ENCODE peak calls at places on chromosome 5, in nine cellular contexts. O, C, N, J, B, G, F, L and W are unnamed samples.

GRCh38 chr5:82396396-82396795 is 118.2 kb upstream of the RPS23 start:
- DNase-seq in B (no peak), J (no peak), C (no peak), O (no peak), G (no peak), N (peak), L (no peak), F (no peak), W (no peak)

GRCh38 chr5:138129347-138129746 is 9.9 kb downstream of the NME5 start:
- DNase-seq in L (no peak), J (no peak), B (no peak), N (no peak), C (no peak), G (no peak), F (no peak), O (no peak), W (no peak)

GRCh38 chr5:151094054-151094858 is 13.4 kb upstream of the TNIP1 start:
- DNase-seq in J (no peak), O (peak), C (no peak), G (no peak), L (no peak), F (no peak), B (peak), N (peak), W (no peak)

GRCh38 chr5:37208883-37209808 is 40.0 kb downstream of the CPLANE1 start:
- DNase-seq in L (peak), O (peak), C (no peak), B (no peak), J (no peak), F (no peak), G (no peak), N (peak), W (peak)

GRCh38 chr5:108919591-108920326 is 172.1 kb downstream of the FER start:
- DNase-seq in C (no peak), G (no peak), F (no peak), N (no peak), L (peak), O (no peak), B (no peak), J (no peak), W (no peak)

GRCh38 chr5:38450627-38451371 is 105.6 kb downstream of the LIFR start:
- DNase-seq in G (peak), L (no peak), F (no peak), N (no peak), C (no peak), O (no peak), B (no peak), J (no peak), W (no peak)

GRCh38 chr5:77143998-77144836 is 57.1 kb upstream of the ZBED3 start:
- DNase-seq in G (peak), O (peak), B (peak), J (peak), C (peak), L (peak), F (peak), N (peak), W (peak)

GRCh38 chr5:64384761-64385160 is 121.1 kb upstream of the RGS7BP start:
- DNase-seq in G (no peak), B (peak), J (no peak), O (no peak), N (peak), C (peak), L (no peak), F (no peak), W (peak)

GRCh38 chr5:179257190-179257741 is 88.0 kb downstream of the ADAMTS2 start:
- DNase-seq in B (no peak), L (no peak), C (no peak), F (no peak), N (no peak), J (no peak), G (no peak), O (no peak), W (no peak)